ENCODE peak calls at places on chromosome 14, in nine cellular contexts. N, P, B, G, Y, E, F, Q and H are unnamed samples.

GRCh38 chr14:97120204-97121120 is 323.3 kb downstream of the VRK1 start:
- DNase-seq in G (no peak), Y (no peak), Q (no peak), F (no peak), B (no peak), N (no peak), P (no peak), E (no peak), H (no peak)

GRCh38 chr14:84025258-84026012 is 1504.5 kb upstream of the FLRT2 start:
- DNase-seq in Q (no peak), F (no peak), Y (no peak), B (no peak), E (peak; percentile 41), P (no peak), N (no peak), G (no peak), H (no peak)

GRCh38 chr14:102258136-102258535 is 46.8 kb downstream of the MOK start:
- DNase-seq in P (no peak), E (no peak), B (no peak), F (no peak), N (no peak), G (no peak), Q (no peak), Y (no peak), H (no peak)

GRCh38 chr14:99081880-99082279 is 190.1 kb downstream of the BCL11B start:
- DNase-seq in E (no peak), P (no peak), F (no peak), B (no peak), G (no peak), Y (no peak), Q (no peak), N (no peak), H (no peak)

GRCh38 chr14:89755816-89756215 is 198.7 kb downstream of the EFCAB11 start:
- DNase-seq in F (peak; percentile 53), N (no peak), B (no peak), P (no peak), G (no peak), Y (no peak), E (no peak), Q (no peak), H (no peak)

GRCh38 chr14:55689971-55690871 is 110.2 kb downstream of the KTN1 start:
- DNase-seq in E (peak; percentile 23), G (no peak), F (no peak), Q (no peak), Y (peak; percentile 12), N (no peak), B (no peak), P (no peak), H (no peak)

GRCh38 chr14:88584451-88584850 is 21.6 kb downstream of the ZC3H14 start:
- DNase-seq in Y (no peak), B (no peak), P (no peak), F (no peak), G (no peak), E (no peak), Q (no peak), N (no peak), H (no peak)

GRCh38 chr14:50003213-50004021 is 110.5 kb downstream of the ARF6 start:
- DNase-seq in Y (no peak), Q (peak; percentile 34), B (peak; percentile 93), F (peak; percentile 85), G (peak; percentile 59), N (peak; percentile 66), E (peak; percentile 72), P (peak; percentile 88), H (peak; percentile 91)

DNA sequence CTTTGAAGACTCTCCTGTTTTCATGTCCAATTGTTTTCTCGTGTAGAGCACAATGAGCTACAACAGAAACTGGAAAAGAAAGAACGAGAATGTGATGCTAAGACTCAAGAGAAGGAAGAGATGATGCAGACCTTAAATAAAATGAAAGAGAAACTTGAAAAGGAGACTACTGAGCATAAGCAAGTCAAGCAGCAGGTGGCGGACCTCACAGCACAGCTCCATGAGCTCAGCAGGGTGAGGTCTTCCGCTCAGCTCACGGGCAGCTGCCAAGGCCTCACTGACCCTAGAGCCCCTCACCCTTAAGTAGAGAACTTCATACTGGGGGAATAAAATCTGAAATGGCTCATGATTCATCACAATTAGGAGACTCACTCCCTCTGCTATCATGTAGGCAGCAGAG is 134.7 kb downstream of the GPR135 start:
- DNase-seq in B (peak; percentile 47), N (peak; percentile 61), Q (no peak), Y (no peak), G (peak; percentile 83), E (peak; percentile 24), P (peak; percentile 29), F (no peak), H (peak; percentile 30)
- TF ChIP-seq CTCF in B (no peak), N (no peak), Q (no peak), Y (no peak), G (peak; percentile 14), E (peak; percentile 25), P (peak; percentile 21), F (no peak), H (no peak)

GRCh38 chr14:70084226-70084625 is 104.5 kb downstream of the SLC8A3 start:
- DNase-seq in F (no peak), B (no peak), G (no peak), P (no peak), Q (no peak), E (no peak), Y (no peak), N (no peak), H (no peak)

GRCh38 chr14:70093156-70093555 is 95.6 kb downstream of the SLC8A3 start:
- DNase-seq in N (no peak), B (no peak), E (no peak), Y (no peak), Q (no peak), G (no peak), F (no peak), P (no peak), H (no peak)

GRCh38 chr14:70086685-70087379 is 101.9 kb downstream of the SLC8A3 start:
- DNase-seq in F (no peak), B (no peak), Y (no peak), G (peak; percentile 62), N (peak; percentile 50), P (peak; percentile 30), E (peak; percentile 74), Q (peak; percentile 35), H (peak; percentile 29)

GRCh38 chr14:70087380-70087697 is 101.4 kb downstream of the SLC8A3 start:
- DNase-seq in F (no peak), N (no peak), Q (no peak), Y (no peak), G (no peak), B (no peak), E (no peak), P (no peak), H (no peak)
- TF ChIP-seq CTCF in F (no peak), N (no peak), Q (no peak), Y (peak; percentile 16), G (no peak), B (no peak), E (no peak), P (no peak), H (no peak)

GRCh38 chr14:24102357-24103048 is 8.4 kb downstream of the PCK2 start:
- DNase-seq in Y (no peak), B (no peak), Q (no peak), E (no peak), P (no peak), N (no peak), F (no peak), G (no peak), H (no peak)
- TF ChIP-seq CTCF in Y (no peak), B (no peak), Q (no peak), E (no peak), P (no peak), N (no peak), F (no peak), G (no peak), H (no peak)

GRCh38 chr14:74243051-74243450 is 3.8 kb downstream of the VSX2 start:
- DNase-seq in G (no peak), E (no peak), Q (no peak), B (no peak), P (no peak), N (no peak), F (no peak), Y (no peak), H (no peak)

GRCh38 chr14:74242055-74243042 is 3.1 kb downstream of the VSX2 start:
- DNase-seq in Q (no peak), G (peak; percentile 4), N (peak; percentile 2), P (no peak), F (no peak), Y (no peak), E (peak; percentile 50), B (no peak), H (no peak)

GRCh38 chr14:74246561-74246960 is 7.3 kb downstream of the VSX2 start:
- DNase-seq in Q (no peak), E (no peak), N (no peak), B (no peak), G (no peak), P (no peak), F (no peak), Y (no peak), H (no peak)

GRCh38 chr14:74245292-74245691 is 6.0 kb downstream of the VSX2 start:
- DNase-seq in N (no peak), E (no peak), B (no peak), Q (no peak), P (no peak), F (no peak), Y (no peak), G (no peak), H (no peak)

GRCh38 chr14:74244115-74244514 is 4.9 kb downstream of the VSX2 start:
- DNase-seq in G (no peak), N (no peak), E (peak; percentile 70), P (no peak), Y (no peak), Q (no peak), B (no peak), F (no peak), H (no peak)
- TF ChIP-seq CTCF in G (no peak), N (peak; percentile 6), E (peak; percentile 28), P (no peak), Y (no peak), Q (peak; percentile 23), B (no peak), F (no peak), H (no peak)